ENCODE peak calls at places on chromosomes 12 and 14, in eight cellular contexts. I is A549, B is mammary epithelial cell, L is uterus, Z is stomach, T is tibial nerve, M is left ventricle myocardium inferior, O is Panc1. S is an unnamed sample.

GRCh38 chr12:70982991-70983390 is 62.5 kb upstream of the PTPRR start:
- DNase-seq in Z (no peak), I (no peak), M (no peak), T (no peak), B (no peak), O (no peak), L (no peak), S (no peak)

GRCh38 chr14:94548999-94549985 is 11.9 kb upstream of the SERPINA4 start:
- DNase-seq in O (peak; percentile 15), L (no peak), B (peak; percentile 21), T (peak; percentile 68), M (peak; percentile 47), I (peak; percentile 62), Z (peak; percentile 63), S (peak; percentile 95)

GRCh38 chr12:21971344-21971743 is 30.1 kb upstream of the ABCC9 start:
- DNase-seq in T (no peak), M (no peak), I (no peak), B (no peak), L (no peak), Z (no peak), O (no peak), S (peak; percentile 82)

GRCh38 chr12:123660328-123660727 is 10.6 kb upstream of the TCTN2 start:
- DNase-seq in L (no peak), T (no peak), Z (no peak), B (peak; percentile 92), O (peak; percentile 47), I (peak; percentile 43), M (no peak), S (no peak)

GRCh38 chr14:36724162-36724561 is 62.5 kb downstream of the PAX9 start:
- DNase-seq in M (no peak), O (no peak), L (no peak), I (no peak), T (no peak), Z (no peak), B (no peak), S (peak; percentile 84)

GRCh38 chr14:99262977-99263448 is 9.0 kb downstream of the BCL11B start:
- DNase-seq in B (no peak), O (no peak), M (no peak), Z (no peak), I (no peak), T (no peak), L (no peak), S (peak; percentile 87)

GRCh38 chr12:106179086-106179485 is 40.3 kb upstream of the NUAK1 start:
- DNase-seq in L (peak; percentile 76), M (no peak), Z (no peak), O (no peak), I (no peak), B (no peak), T (peak; percentile 66), S (peak; percentile 24)

GRCh38 chr12:104769207-104769606 is 188.9 kb downstream of the SLC41A2 start:
- DNase-seq in I (no peak), Z (no peak), T (no peak), O (no peak), L (no peak), B (no peak), M (no peak), S (no peak)

GRCh38 chr12:98559666-98560065 is 33.8 kb upstream of the SLC25A3 start:
- DNase-seq in I (no peak), O (no peak), M (no peak), B (no peak), Z (no peak), T (no peak), L (no peak), S (no peak)

GRCh38 chr14:101068958-101069549 is 165.5 kb upstream of the RTL1 start:
- DNase-seq in O (no peak), B (no peak), L (peak; percentile 5), T (no peak), Z (peak; percentile 21), M (no peak), I (no peak), S (peak; percentile 28)

GRCh38 chr14:53613404-53614253 is 343.0 kb downstream of the BMP4 start:
- DNase-seq in I (peak; percentile 97), O (peak; percentile 69), B (peak; percentile 29), M (no peak), Z (no peak), T (no peak), L (no peak), S (peak; percentile 76)

GRCh38 chr14:102949801-102950451 is 27.5 kb downstream of the AMN start:
- DNase-seq in Z (peak; percentile 89), I (no peak), B (no peak), T (no peak), O (no peak), M (peak; percentile 60), L (no peak), S (no peak)

GRCh38 chr14:60064491-60065072 is 27.1 kb upstream of the PCNX4 start:
- DNase-seq in M (no peak), T (no peak), O (peak; percentile 15), Z (no peak), L (no peak), B (peak; percentile 6), I (peak; percentile 51), S (no peak)

GRCh38 chr14:50082784-50083466 is 33.4 kb downstream of the VCPKMT start:
- DNase-seq in L (peak; percentile 38), M (no peak), T (no peak), Z (peak; percentile 57), O (no peak), B (peak; percentile 94), I (no peak), S (no peak)

GRCh38 chr14:72714094-72714493 is 179.8 kb downstream of the DPF3 start:
- DNase-seq in I (no peak), O (no peak), M (no peak), B (no peak), L (no peak), Z (no peak), T (no peak), S (no peak)

GRCh38 chr12:388547-389137 is 478 bp downstream of the KDM5A start:
- DNase-seq in B (peak; percentile 39), I (peak; percentile 37), M (peak; percentile 15), Z (no peak), O (no peak), T (no peak), L (no peak), S (no peak)

GRCh38 chr12:55727643-55728184 is 1.1 kb downstream of the CD63 start:
- DNase-seq in M (peak; percentile 63), L (peak; percentile 81), O (no peak), T (peak; percentile 75), I (peak; percentile 41), B (peak; percentile 40), Z (peak; percentile 75), S (peak; percentile 71)

GRCh38 chr12:94277426-94278000 is 129.1 kb downstream of the PLXNC1 start:
- DNase-seq in Z (no peak), B (no peak), L (no peak), T (peak; percentile 51), M (no peak), I (no peak), O (no peak), S (peak; percentile 42)

GRCh38 chr14:32038876-32039275 is 38.2 kb upstream of the ARHGAP5 start:
- DNase-seq in M (no peak), T (no peak), Z (no peak), O (no peak), B (no peak), I (no peak), L (no peak), S (no peak)

GRCh38 chr14:74906923-74907620 is 16.0 kb downstream of the RPS6KL1 start:
- DNase-seq in Z (no peak), L (no peak), B (no peak), M (no peak), O (no peak), I (no peak), T (no peak), S (peak; percentile 64)

GRCh38 chr14:74902941-74903705 is 19.9 kb downstream of the RPS6KL1 start:
- DNase-seq in T (no peak), B (no peak), O (no peak), Z (no peak), L (no peak), M (no peak), I (no peak), S (no peak)

GRCh38 chr14:74907744-74908143 is 15.3 kb downstream of the RPS6KL1 start:
- DNase-seq in M (no peak), I (no peak), O (no peak), L (no peak), Z (no peak), B (no peak), T (no peak), S (no peak)

GRCh38 chr14:74905595-74906142 is 17.4 kb downstream of the RPS6KL1 start:
- DNase-seq in B (peak; percentile 20), I (peak; percentile 51), Z (peak; percentile 77), L (peak; percentile 78), T (peak; percentile 84), M (peak; percentile 72), O (no peak), S (peak; percentile 91)

GRCh38 chr14:74904623-74905503 is 18.2 kb downstream of the RPS6KL1 start:
- DNase-seq in Z (no peak), I (no peak), L (no peak), B (no peak), O (no peak), M (no peak), T (peak; percentile 60), S (no peak)
- H3K27ac ChIP-seq in Z (peak overlapping the region; percentile 37), I (no peak overlapping the region), L (no peak overlapping the region), B (no peak overlapping the region), O (no peak overlapping the region), M (peak overlapping the region; percentile 39), T (no peak overlapping the region), S (no peak overlapping the region)

GRCh38 chr12:111692575-111693210 is 6.8 kb downstream of the ACAD10 start:
- DNase-seq in O (no peak), I (peak; percentile 42), B (no peak), Z (no peak), M (no peak), T (no peak), L (no peak), S (peak; percentile 87)
- TF ChIP-seq CTCF in O (peak; percentile 63), I (peak; percentile 38), B (no peak), Z (no peak), M (no peak), T (no peak), L (no peak), S (peak; percentile 63)

DNA sequence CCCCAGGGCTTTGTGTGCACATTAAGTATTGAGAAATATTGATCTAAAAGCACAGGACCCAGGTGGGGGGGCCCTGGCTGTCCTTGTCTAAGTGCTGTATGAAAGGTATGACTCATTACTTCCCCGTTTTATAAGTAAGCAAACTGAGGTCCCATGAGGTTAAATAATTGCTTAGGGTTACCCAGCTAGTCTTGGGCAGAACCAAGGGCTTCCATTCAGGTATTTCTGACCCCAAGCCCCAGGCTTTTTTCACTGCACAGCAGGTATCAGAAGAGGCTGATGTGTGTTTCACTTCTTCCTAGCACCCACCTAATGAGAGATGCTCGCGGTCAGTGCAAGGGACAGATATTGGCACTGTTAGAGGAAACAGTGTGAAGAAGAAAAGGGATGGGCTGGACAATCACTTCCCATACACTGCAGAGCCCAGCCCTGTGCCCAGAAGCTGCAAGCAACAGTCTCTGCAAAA is 4.7 kb upstream of the TC2N start:
- DNase-seq in M (no peak), T (no peak), B (no peak), O (no peak), Z (peak; percentile 75), I (peak; percentile 61), L (no peak), S (no peak)
- H3K4me1 ChIP-seq in M (peaks cover 21% of the 10 kb centered on the region), T (no peaks in the 10 kb centered on the region), B (peaks cover 8% of the 10 kb centered on the region), O (no peaks in the 10 kb centered on the region), Z (peaks cover 50% of the 10 kb centered on the region), I (peaks cover 54% of the 10 kb centered on the region), L (no peaks in the 10 kb centered on the region), S (peaks cover 8% of the 10 kb centered on the region)

DNA sequence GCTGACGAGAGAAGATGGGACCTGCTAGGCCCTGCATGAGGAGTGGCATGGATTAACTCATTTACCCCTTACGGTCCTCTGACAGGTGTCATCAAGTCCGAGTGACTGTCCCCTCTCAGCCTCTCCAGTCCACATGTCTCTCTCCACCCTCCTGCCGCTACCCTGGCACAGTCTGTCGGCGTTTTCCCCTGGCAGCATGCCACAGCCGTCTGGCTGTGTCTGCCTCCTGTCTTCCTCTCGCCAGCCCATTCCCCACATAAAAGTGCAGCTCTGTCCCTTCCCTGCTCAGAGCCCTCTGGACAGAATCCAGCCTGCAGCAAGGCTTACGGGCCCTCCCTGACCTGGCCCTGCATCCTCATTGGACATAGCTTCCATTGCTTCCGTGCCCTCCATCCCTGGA is 45.6 kb downstream of the UBE3B start:
- DNase-seq in M (peak; percentile 79), Z (no peak), L (no peak), T (no peak), B (no peak), I (no peak), O (no peak), S (peak; percentile 43)
- H3K27ac ChIP-seq in M (peak overlapping the region; percentile 72), Z (no peak overlapping the region), L (no peak overlapping the region), T (no peak overlapping the region), B (no peak overlapping the region), I (no peak overlapping the region), O (no peak overlapping the region), S (no peak overlapping the region)

S was measured in endodermal cell.